ENCODE peak calls at places on chromosomes 13 and 19, in ten cellular contexts. D, F, M, Z, W, H, P, L, X and A are unnamed samples.

GRCh38 chr13:46119883-46120614 is 15.2 kb upstream of the CPB2 start:
- DNase-seq in D (no peak), F (peak; percentile 43), M (peak; percentile 24), Z (no peak), W (no peak), H (peak; percentile 20), P (no peak), L (no peak), X (no peak), A (no peak)

GRCh38 chr19:9883231-9883758 is 48.2 kb downstream of the PIN1 start:
- DNase-seq in D (peak; percentile 27), F (no peak), M (no peak), Z (no peak), W (no peak), H (peak; percentile 27), P (no peak), L (no peak), X (no peak), A (no peak)

GRCh38 chr13:50323440-50324070 is 308.3 kb downstream of the KCNRG start:
- DNase-seq in D (no peak), F (no peak), M (no peak), Z (no peak), W (no peak), H (no peak), P (no peak), L (no peak), X (no peak), A (no peak)

GRCh38 chr19:47595937-47596336 is 13.0 kb upstream of the BICRA start:
- DNase-seq in D (no peak), F (no peak), M (no peak), Z (no peak), W (no peak), H (no peak), P (no peak), L (no peak), X (no peak), A (no peak)

GRCh38 chr13:102654786-102655185 is 40.1 kb downstream of the METTL21C start:
- DNase-seq in D (peak; percentile 11), F (no peak), M (no peak), Z (no peak), W (no peak), H (no peak), P (no peak), L (no peak), X (no peak), A (no peak)

GRCh38 chr19:43499042-43499441 is 5.5 kb downstream of the PHLDB3 start:
- DNase-seq in D (no peak), F (no peak), M (no peak), Z (no peak), W (no peak), H (no peak), P (no peak), L (no peak), X (no peak), A (no peak)

GRCh38 chr13:26956532-26957142 is 196.1 kb upstream of the GPR12 start:
- DNase-seq in D (no peak), F (no peak), M (no peak), Z (no peak), W (no peak), H (no peak), P (no peak), L (no peak), X (no peak), A (peak; percentile 73)

GRCh38 chr19:56840452-56841193 is at the start of the genes PEG3 and ZIM2:
- DNase-seq in D (peak; percentile 82), F (peak; percentile 39), M (peak; percentile 89), Z (no peak), W (peak; percentile 88), H (peak; percentile 89), P (peak; percentile 76), L (peak; percentile 76), X (peak; percentile 38), A (peak; percentile 14)

GRCh38 chr13:28046981-28047380 is 53.4 kb downstream of the FLT3 start:
- DNase-seq in D (no peak), F (no peak), M (no peak), Z (no peak), W (no peak), H (no peak), P (no peak), L (no peak), X (no peak), A (no peak)

GRCh38 chr19:4937060-4937459 is 27.8 kb downstream of the UHRF1 start:
- DNase-seq in D (no peak), F (no peak), M (no peak), Z (no peak), W (no peak), H (no peak), P (no peak), L (no peak), X (no peak), A (no peak)
- H3K4me3 ChIP-seq in D (no peak overlapping the region), F (no peak overlapping the region), M (no peak overlapping the region), Z (no peak overlapping the region), W (no peak overlapping the region), H (no peak overlapping the region), P (no peak overlapping the region), L (no peak overlapping the region), X (no peak overlapping the region), A (no peak overlapping the region)

DNA sequence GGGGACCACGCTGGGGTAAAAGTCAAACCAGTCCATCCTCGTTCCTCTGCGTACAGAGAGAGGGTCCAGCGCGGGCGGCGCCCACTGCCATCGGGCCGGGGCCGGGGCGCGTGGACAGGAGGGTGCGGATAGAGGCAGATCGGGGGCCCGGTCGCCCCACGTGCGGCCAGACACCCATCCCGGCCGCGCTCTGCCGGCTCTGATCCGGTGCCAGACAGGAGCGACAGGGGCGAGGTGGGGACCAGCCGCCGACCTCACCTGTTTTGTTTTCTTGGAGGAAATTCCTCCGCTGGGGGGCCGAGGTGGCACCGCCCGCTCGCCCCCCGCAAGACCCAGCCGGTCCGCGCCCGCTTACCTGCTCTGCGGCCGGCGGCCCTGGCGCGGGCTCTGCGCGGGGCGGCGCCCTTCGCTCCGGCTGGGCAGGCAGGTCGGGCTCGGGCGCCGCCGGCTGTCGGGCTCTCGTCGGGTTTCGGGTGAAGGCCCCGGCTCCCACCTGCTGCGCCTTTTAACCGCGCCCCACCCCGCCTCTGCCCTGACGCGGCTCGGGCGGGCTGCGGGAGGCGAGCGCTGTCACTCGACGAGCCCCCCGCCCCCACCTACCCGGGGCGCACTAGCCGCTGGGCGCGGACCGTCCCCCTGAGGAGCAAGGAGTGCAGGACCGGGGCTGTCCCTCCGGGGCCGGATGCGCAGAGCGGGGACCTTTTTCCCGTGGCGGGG is at the start of gene GJB6:
- DNase-seq in D (peak; percentile 17), F (no peak), M (no peak), Z (no peak), W (no peak), H (peak; percentile 22), P (peak; percentile 32), L (no peak), X (no peak), A (peak; percentile 18)
- H3K4me3 ChIP-seq in D (peak within 1 kb of the TSS; percentile 68), F (peak within 1 kb of the TSS; percentile 37), M (no peak within 1 kb of the TSS), Z (peak within 1 kb of the TSS; percentile 36), W (no peak within 1 kb of the TSS), H (peak within 1 kb of the TSS; percentile 42), P (no peak within 1 kb of the TSS), L (peak within 1 kb of the TSS; percentile 39), X (no peak within 1 kb of the TSS), A (no peak within 1 kb of the TSS)

GRCh38 chr13:99955747-99956472 is 15.7 kb downstream of the ZIC5 start:
- DNase-seq in D (no peak), F (no peak), M (no peak), Z (no peak), W (no peak), H (no peak), P (no peak), L (no peak), X (no peak), A (no peak)
- H3K4me3 ChIP-seq in D (peak overlapping the region; percentile 76), F (peak overlapping the region; percentile 19), M (no peak overlapping the region), Z (no peak overlapping the region), W (no peak overlapping the region), H (peak overlapping the region; percentile 53), P (no peak overlapping the region), L (peak overlapping the region; percentile 32), X (no peak overlapping the region), A (no peak overlapping the region)

GRCh38 chr19:6101291-6101690 is 9.0 kb downstream of the RFX2 start:
- DNase-seq in D (no peak), F (no peak), M (no peak), Z (no peak), W (no peak), H (no peak), P (no peak), L (no peak), X (no peak), A (no peak)

GRCh38 chr19:6099037-6099436 is 11.3 kb downstream of the RFX2 start:
- DNase-seq in D (no peak), F (no peak), M (no peak), Z (no peak), W (no peak), H (no peak), P (no peak), L (no peak), X (no peak), A (no peak)

GRCh38 chr19:6099633-6100032 is 10.7 kb downstream of the RFX2 start:
- DNase-seq in D (no peak), F (no peak), M (no peak), Z (no peak), W (no peak), H (no peak), P (no peak), L (no peak), X (no peak), A (no peak)

GRCh38 chr19:6101991-6102390 is 8.3 kb downstream of the RFX2 start:
- DNase-seq in D (no peak), F (no peak), M (no peak), Z (no peak), W (no peak), H (no peak), P (no peak), L (no peak), X (no peak), A (no peak)

GRCh38 chr19:6100284-6100915 is 9.9 kb downstream of the RFX2 start:
- DNase-seq in D (no peak), F (peak; percentile 55), M (no peak), Z (peak; percentile 77), W (no peak), H (no peak), P (no peak), L (peak; percentile 16), X (no peak), A (no peak)
- H3K4me3 ChIP-seq in D (no peak overlapping the region), F (peak overlapping the region; percentile 19), M (no peak overlapping the region), Z (peak overlapping the region; percentile 4), W (no peak overlapping the region), H (no peak overlapping the region), P (no peak overlapping the region), L (peak overlapping the region; percentile 39), X (no peak overlapping the region), A (no peak overlapping the region)

DNA sequence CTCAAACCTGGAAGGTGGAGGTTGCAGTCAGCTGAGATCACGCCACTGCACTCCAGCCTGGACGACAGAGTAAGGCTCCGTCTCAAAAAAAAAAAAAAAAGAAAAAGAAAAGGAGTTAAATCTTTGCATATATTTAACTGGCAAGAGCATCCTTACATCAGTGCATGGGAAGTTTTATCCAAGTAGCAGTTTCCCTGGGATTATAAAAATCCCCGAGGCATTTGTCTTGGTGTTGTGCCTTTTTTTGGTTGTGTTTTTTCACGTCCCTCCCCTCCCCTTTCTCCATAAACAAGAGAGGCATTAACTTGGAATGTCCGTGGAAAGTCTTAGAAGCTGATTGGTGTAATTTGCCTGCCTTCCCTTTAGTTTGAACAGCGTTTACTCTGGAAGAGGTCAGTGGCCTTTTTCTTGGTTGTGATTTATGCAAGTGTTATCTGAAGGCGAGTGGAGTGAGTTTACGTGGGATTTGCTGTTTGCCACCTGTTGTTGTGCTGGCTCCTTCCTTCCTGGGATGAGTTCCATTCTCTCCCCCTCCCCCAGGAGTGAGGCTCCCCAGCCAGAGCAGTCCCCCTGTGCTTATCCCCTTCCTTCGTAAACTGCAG is 7.1 kb downstream of the ACTN4 start:
- DNase-seq in D (no peak), F (no peak), M (no peak), Z (no peak), W (peak; percentile 68), H (no peak), P (no peak), L (no peak), X (no peak), A (no peak)
- H3K4me3 ChIP-seq in D (no peak overlapping the region), F (no peak overlapping the region), M (no peak overlapping the region), Z (no peak overlapping the region), W (no peak overlapping the region), H (no peak overlapping the region), P (no peak overlapping the region), L (no peak overlapping the region), X (no peak overlapping the region), A (no peak overlapping the region)